ENCODE peak calls at places on chromosomes 16 and 17, in ten cellular contexts. W, L, T, Z, E, U, O, P, K and M are unnamed samples.
A peak's percentile ranks its signal among the peaks of the same experiment; 100 is the strongest.

GRCh38 chr16:81821422-81822128 is 42.5 kb downstream of the PLCG2 start:
- DNase-seq in W (no peak), L (peak; percentile 92), T (no peak), Z (no peak), E (no peak), U (no peak), O (no peak), P (no peak), K (no peak), M (no peak)

GRCh38 chr16:46762583-46762982 is 14.4 kb upstream of the MYLK3 start:
- DNase-seq in W (no peak), L (no peak), T (no peak), Z (no peak), E (no peak), U (no peak), O (no peak), P (no peak), K (no peak), M (no peak)

GRCh38 chr16:75099738-75100615 is 16.6 kb downstream of the LDHD start:
- DNase-seq in W (no peak), L (peak; percentile 97), T (no peak), Z (no peak), E (peak; percentile 87), U (no peak), O (no peak), P (no peak), K (no peak), M (peak; percentile 66)

GRCh38 chr16:81583893-81584705 is 139.5 kb downstream of the CMIP start:
- DNase-seq in W (no peak), L (no peak), T (peak; percentile 14), Z (no peak), E (no peak), U (no peak), O (no peak), P (no peak), K (no peak), M (peak; percentile 73)

GRCh38 chr17:49952209-49952911 is 16.6 kb upstream of the DLX4 start:
- DNase-seq in W (peak; percentile 84), L (peak; percentile 82), T (peak; percentile 77), Z (peak; percentile 55), E (peak; percentile 61), U (peak; percentile 57), O (peak; percentile 68), P (peak; percentile 55), K (peak; percentile 70), M (peak; percentile 89)

GRCh38 chr16:54936086-54936978 is 5.7 kb downstream of the IRX5 start:
- DNase-seq in W (no peak), L (peak; percentile 91), T (peak; percentile 32), Z (no peak), E (no peak), U (no peak), O (no peak), P (peak; percentile 87), K (no peak), M (no peak)

GRCh38 chr17:18143044-18143936 is 34.7 kb downstream of the MYO15A start:
- DNase-seq in W (no peak), L (peak; percentile 58), T (peak; percentile 19), Z (peak; percentile 52), E (no peak), U (no peak), O (peak; percentile 30), P (no peak), K (peak; percentile 18), M (peak; percentile 62)

GRCh38 chr17:44608732-44609435 is 47.4 kb upstream of the MEIOC start:
- DNase-seq in W (no peak), L (no peak), T (no peak), Z (no peak), E (no peak), U (no peak), O (no peak), P (peak; percentile 7), K (no peak), M (no peak)

GRCh38 chr17:66698270-66698669 is 136.6 kb upstream of the CACNG5 start:
- DNase-seq in W (no peak), L (no peak), T (no peak), Z (no peak), E (no peak), U (no peak), O (no peak), P (no peak), K (no peak), M (no peak)

GRCh38 chr17:20994779-20995149 is 48.0 kb downstream of the USP22 start:
- DNase-seq in W (no peak), L (no peak), T (no peak), Z (no peak), E (no peak), U (no peak), O (no peak), P (no peak), K (no peak), M (no peak)

GRCh38 chr17:65595071-65595655 is 33.7 kb upstream of the AXIN2 start:
- DNase-seq in W (no peak), L (no peak), T (peak; percentile 6), Z (no peak), E (no peak), U (no peak), O (no peak), P (no peak), K (no peak), M (no peak)